ENCODE peak calls at places on chromosome 7, in four cellular contexts. C is AG04449, N is left ventricle myocardium inferior, L is PC-3. P is an unnamed sample.

GRCh38 chr7:110170762-110171161 is 920.2 kb upstream of the LRRN3 start:
- DNase-seq in C (peak), N (no peak), L (no peak), P (no peak)

GRCh38 chr7:148472406-148472805 is 118.2 kb upstream of the C7orf33 start:
- DNase-seq in L (peak), C (no peak), N (no peak), P (no peak)

GRCh38 chr7:44116789-44117666 is 6.3 kb downstream of the POLD2 start:
- DNase-seq in L (no peak), N (no peak), C (no peak), P (no peak)

GRCh38 chr7:2108501-2109250 is 124.1 kb downstream of the MAD1L1 start:
- DNase-seq in L (no peak), N (no peak), C (no peak), P (no peak)

GRCh38 chr7:3138992-3139391 is 95.3 kb upstream of the CARD11 start:
- DNase-seq in N (no peak), L (no peak), C (no peak), P (no peak)

GRCh38 chr7:41955475-41956243 is 252.8 kb upstream of the INHBA start:
- DNase-seq in N (peak), C (peak), L (peak), P (no peak)

GRCh38 chr7:91618665-91619437 is 261.7 kb downstream of the MTERF1 start:
- DNase-seq in L (no peak), N (no peak), C (no peak), P (no peak)

GRCh38 chr7:132742152-132742551 is 165.9 kb upstream of the PLXNA4 start:
- DNase-seq in L (peak), C (peak), N (no peak), P (no peak)

GRCh38 chr7:104903044-104903443 is 111.0 kb upstream of the KMT2E start:
- DNase-seq in C (no peak), L (no peak), N (no peak), P (no peak)

GRCh38 chr7:21902240-21902639 is 43.5 kb downstream of the CDCA7L start:
- DNase-seq in C (peak), N (no peak), L (peak), P (no peak)

GRCh38 chr7:138645284-138645683 is 55.9 kb downstream of the SVOPL start:
- DNase-seq in C (no peak), L (no peak), N (no peak), P (no peak)

GRCh38 chr7:82164813-82165212 is 278.8 kb downstream of the CACNA2D1 start:
- DNase-seq in C (peak), L (peak), N (no peak), P (no peak)

GRCh38 chr7:39314869-39315268 is 251.3 kb upstream of the YAE1 start:
- DNase-seq in C (no peak), N (no peak), L (no peak), P (no peak)

GRCh38 chr7:20329389-20330175 is 1.1 kb upstream of the ITGB8 start:
- DNase-seq in N (peak), L (peak), C (no peak), P (peak)

GRCh38 chr7:149494738-149495368 is 2.8 kb downstream of the ZNF746 start:
- DNase-seq in N (no peak), C (no peak), L (no peak), P (no peak)

GRCh38 chr7:42198974-42199668 is 37.9 kb downstream of the GLI3 start:
- DNase-seq in C (peak), L (no peak), N (no peak), P (no peak)

GRCh38 chr7:131302876-131303707 is 24.6 kb upstream of the MKLN1 start:
- DNase-seq in C (no peak), N (peak), L (peak), P (no peak)

GRCh38 chr7:116988363-116988989 is 35.2 kb downstream of the ST7 start:
- DNase-seq in L (peak), N (no peak), C (no peak), P (no peak)

GRCh38 chr7:121755818-121756501 is 117.0 kb upstream of the PTPRZ1 start:
- DNase-seq in N (no peak), L (no peak), C (no peak), P (no peak)

GRCh38 chr7:110804501-110804900 is 286.4 kb upstream of the LRRN3 start:
- DNase-seq in C (no peak), N (no peak), L (no peak), P (no peak)

GRCh38 chr7:28685660-28686417 is 272.3 kb downstream of the TRIL start:
- DNase-seq in C (peak), N (peak), L (peak), P (peak)

GRCh38 chr7:78171398-78171797 is 372.8 kb downstream of the PHTF2 start:
- DNase-seq in L (no peak), C (no peak), N (no peak), P (no peak)
- TF ChIP-seq CTCF in L (no peak), C (no peak), N (no peak), P (no peak)

GRCh38 chr7:29921404-29922010 is 68.1 kb downstream of the SCRN1 start:
- DNase-seq in C (no peak), N (no peak), L (peak), P (no peak)

GRCh38 chr7:29926216-29926615 is 63.4 kb downstream of the SCRN1 start:
- DNase-seq in L (no peak), C (no peak), N (no peak), P (no peak)

GRCh38 chr7:29924684-29925083 is 64.9 kb downstream of the SCRN1 start:
- DNase-seq in L (no peak), N (no peak), C (no peak), P (no peak)

GRCh38 chr7:29923231-29923630 is 66.4 kb downstream of the SCRN1 start:
- DNase-seq in C (no peak), N (no peak), L (no peak), P (no peak)

GRCh38 chr7:29924006-29924405 is 65.6 kb downstream of the SCRN1 start:
- DNase-seq in C (no peak), N (no peak), L (no peak), P (no peak)
- TF ChIP-seq CTCF in C (no peak), N (no peak), L (no peak), P (no peak)

DNA sequence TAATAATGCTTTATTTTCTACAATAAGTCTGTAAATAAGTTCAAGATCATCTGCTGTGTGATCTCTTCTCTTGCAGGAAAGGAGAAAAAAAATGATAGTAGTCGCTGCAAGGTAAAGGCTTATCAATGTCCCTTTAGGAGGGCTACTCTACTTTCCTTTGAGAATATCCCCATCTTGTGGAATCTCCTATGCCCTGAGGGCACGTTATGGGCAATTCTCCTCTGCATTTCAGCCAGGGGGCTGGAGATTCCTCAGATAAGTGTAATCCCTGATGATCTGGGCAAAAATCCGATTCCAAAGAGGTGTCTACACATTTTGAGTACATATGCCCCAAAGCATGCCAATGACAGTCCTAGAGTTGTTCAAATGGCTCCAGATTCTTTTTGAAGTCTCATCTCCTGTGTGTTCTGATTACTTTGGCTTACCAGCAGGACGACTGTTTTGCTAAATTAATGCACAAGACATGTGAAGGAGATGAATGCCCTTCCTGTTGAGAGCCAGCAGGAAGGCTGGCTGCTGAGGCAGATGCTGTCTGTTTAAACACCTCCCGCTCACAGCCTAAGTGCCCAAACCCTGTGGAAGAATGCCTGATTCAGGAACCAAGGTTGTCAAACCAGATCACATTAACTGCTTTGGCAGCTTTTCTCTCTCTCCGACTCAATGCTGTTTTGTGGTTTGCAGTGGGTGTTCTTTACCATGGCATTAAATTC is 171.2 kb upstream of the COL1A2 start:
- DNase-seq in N (no peak), L (peak), C (no peak), P (no peak)
- TF ChIP-seq CTCF in N (peak), L (peak), C (peak), P (no peak)

GRCh38 chr7:47432988-47433895 is 148.7 kb downstream of the TNS3 start:
- DNase-seq in N (no peak), C (no peak), L (no peak), P (no peak)

GRCh38 chr7:47438411-47439029 is 143.4 kb downstream of the TNS3 start:
- DNase-seq in C (no peak), N (no peak), L (no peak), P (no peak)

GRCh38 chr7:47440320-47440719 is 141.6 kb downstream of the TNS3 start:
- DNase-seq in L (no peak), N (no peak), C (no peak), P (no peak)

GRCh38 chr7:47439181-47439667 is 142.7 kb downstream of the TNS3 start:
- DNase-seq in N (no peak), L (no peak), C (no peak), P (no peak)

DNA sequence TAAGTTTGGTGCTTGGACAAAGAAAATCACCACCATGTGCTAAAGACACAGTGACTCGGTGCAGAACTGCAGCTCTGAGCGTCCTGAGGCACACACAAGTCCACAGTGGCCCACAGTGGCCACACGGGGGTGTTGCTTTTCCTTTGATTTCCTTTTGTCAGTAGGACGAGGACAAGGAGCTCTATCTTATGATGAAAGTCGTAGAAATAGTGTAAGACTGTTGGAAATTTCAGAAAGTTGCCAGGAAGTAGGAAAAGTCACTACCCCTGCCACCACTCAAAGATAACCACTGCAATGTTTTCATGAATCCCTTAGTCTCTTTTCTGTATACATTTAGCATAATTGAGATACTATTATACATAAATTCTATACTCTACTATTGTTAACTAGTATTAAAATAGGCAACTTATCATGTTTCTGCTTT is 146.0 kb downstream of the TNS3 start:
- DNase-seq in L (peak), N (peak), C (peak), P (no peak)
- TF ChIP-seq CTCF in L (peak), N (peak), C (peak), P (no peak)

GRCh38 chr7:73683056-73683915 is at the start of the genes BUD23 and DNAJC30:
- DNase-seq in N (peak), C (peak), L (peak), P (peak)
- TF ChIP-seq CTCF in N (no peak), C (no peak), L (no peak), P (no peak)

GRCh38 chr7:140005754-140006503 is 56.8 kb downstream of the PARP12 start:
- DNase-seq in N (no peak), L (peak), C (no peak), P (no peak)
- TF ChIP-seq CTCF in N (peak), L (peak), C (peak), P (no peak)

DNA sequence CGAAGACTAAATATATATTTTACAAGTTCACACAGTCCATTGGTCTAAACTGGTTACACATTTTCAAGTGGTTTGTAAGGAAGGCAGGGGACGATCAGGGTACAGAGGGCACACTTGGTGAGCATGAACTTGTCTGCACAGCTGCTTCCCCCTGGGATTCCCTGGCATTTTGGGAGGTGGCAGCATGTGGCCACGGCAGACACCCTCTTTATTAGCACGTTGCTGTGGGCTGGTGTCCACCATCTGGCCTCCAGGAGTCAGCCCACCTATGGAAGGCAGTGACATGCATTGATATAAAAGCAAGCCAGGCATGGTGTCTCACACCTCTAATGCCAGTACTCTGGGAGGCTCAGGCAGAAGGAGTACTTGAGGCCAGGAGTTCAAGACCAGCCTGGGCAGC is 350.2 kb downstream of the TYW1 start:
- DNase-seq in N (no peak), C (no peak), L (no peak), P (no peak)
- TF ChIP-seq CTCF in N (no peak), C (no peak), L (no peak), P (no peak)

P was measured in activated B cell treated with CpG ODN at 0.5 μM for 24 hours.